ENCODE peak calls at places on chromosomes 12 and 14, in four cellular contexts. G is PC-3; P is nephron progenitor cell; H is stimulated activated CD4-positive, alpha-beta T cell treated with anti-CD3 and anti-CD28 coated beads, Interleukin-4, amount 100 ng/mL, for 4 hours. I is an unnamed sample.

GRCh38 chr12:113732916-113733315 is 233.2 kb downstream of the RBM19 start:
- DNase-seq in G (no peak), P (no peak), H (no peak), I (no peak)

GRCh38 chr12:92294676-92295440 is 149.2 kb upstream of the BTG1 start:
- DNase-seq in G (no peak), P (no peak), H (no peak), I (no peak)

GRCh38 chr12:116533343-116534248 is 25.6 kb upstream of the MAP1LC3B2 start:
- DNase-seq in G (peak; percentile 81), P (peak; percentile 95), H (peak; percentile 79), I (peak; percentile 90)

GRCh38 chr14:59339526-59339925 is 125.7 kb downstream of the GPR135 start:
- DNase-seq in G (no peak), P (no peak), H (no peak), I (no peak)

GRCh38 chr14:37167151-37168047 is 5.0 kb downstream of the SLC25A21 start:
- DNase-seq in G (no peak), P (no peak), H (no peak), I (no peak)

GRCh38 chr12:122138616-122139015 is 35.4 kb downstream of the IL31 start:
- DNase-seq in G (no peak), P (no peak), H (no peak), I (no peak)

GRCh38 chr12:116303929-116304328 is 26.4 kb upstream of the MED13L start:
- DNase-seq in G (no peak), P (no peak), H (no peak), I (no peak)

GRCh38 chr14:91372680-91373495 is 44.7 kb downstream of the CCDC88C start:
- DNase-seq in G (no peak), P (no peak), H (no peak), I (no peak)

GRCh38 chr12:55659486-55660385 is 23.0 kb downstream of the OR10P1 start:
- DNase-seq in G (peak; percentile 56), P (no peak), H (no peak), I (no peak)

GRCh38 chr12:130832561-130833209 is 6.4 kb downstream of the STX2 start:
- DNase-seq in G (peak; percentile 51), P (no peak), H (no peak), I (peak; percentile 18)

GRCh38 chr14:87497301-87497700 is 495.7 kb downstream of the GALC start:
- DNase-seq in G (no peak), P (no peak), H (no peak), I (no peak)

GRCh38 chr14:81436296-81437138 is 36.4 kb upstream of the STON2 start:
- DNase-seq in G (peak; percentile 87), P (peak; percentile 87), H (peak; percentile 52), I (peak; percentile 94)

GRCh38 chr12:28908646-28909045 is 240.4 kb upstream of the FAR2 start:
- DNase-seq in G (peak; percentile 67), P (no peak), H (no peak), I (no peak)

GRCh38 chr12:54612216-54612750 is 22.4 kb downstream of the LACRT start:
- DNase-seq in G (no peak), P (no peak), H (no peak), I (no peak)

GRCh38 chr14:85444685-85445084 is 85.3 kb upstream of the FLRT2 start:
- DNase-seq in G (peak; percentile 40), P (peak; percentile 4), H (no peak), I (no peak)

GRCh38 chr12:116556964-116557706 is 2.0 kb upstream of the MAP1LC3B2 start:
- DNase-seq in G (no peak), P (no peak), H (no peak), I (no peak)

GRCh38 chr14:103847954-103848719 is 762 bp upstream of the PPP1R13B start:
- DNase-seq in G (no peak), P (peak; percentile 59), H (no peak), I (no peak)

GRCh38 chr12:57983150-57983857 is 41.9 kb downstream of the ATP23 start:
- DNase-seq in G (peak; percentile 73), P (peak; percentile 53), H (no peak), I (peak; percentile 16)

GRCh38 chr14:32469388-32470160 is 140.5 kb downstream of the AKAP6 start:
- DNase-seq in G (peak; percentile 67), P (no peak), H (no peak), I (peak; percentile 20)

GRCh38 chr14:23035303-23036164 is 834 bp upstream of the PSMB5 start:
- DNase-seq in G (no peak), P (no peak), H (no peak), I (no peak)

GRCh38 chr12:80802652-80803051 is 85.9 kb downstream of the MYF5 start:
- DNase-seq in G (no peak), P (no peak), H (no peak), I (no peak)

GRCh38 chr12:130070017-130070653 is 92.1 kb upstream of the FZD10 start:
- DNase-seq in G (no peak), P (no peak), H (no peak), I (no peak)

GRCh38 chr14:106691601-106692291 is 1165.4 kb downstream of the TMEM121 start:
- DNase-seq in G (no peak), P (peak; percentile 2), H (peak; percentile 44), I (no peak)

GRCh38 chr12:21354641-21355040 is 18.1 kb upstream of the IAPP start:
- DNase-seq in G (no peak), P (no peak), H (no peak), I (no peak)

GRCh38 chr12:40253936-40254335 is 29.1 kb downstream of the LRRK2 start:
- DNase-seq in G (no peak), P (no peak), H (no peak), I (no peak)

GRCh38 chr14:104101086-104101621 is 15.7 kb downstream of the ASPG start:
- DNase-seq in G (no peak), P (peak; percentile 3), H (no peak), I (no peak)

GRCh38 chr14:52458721-52459085 is 93.6 kb downstream of the TXNDC16 start:
- DNase-seq in G (peak; percentile 72), P (no peak), H (no peak), I (peak; percentile 2)

GRCh38 chr14:93970967-93971634 is 5.3 kb downstream of the ASB2 start:
- DNase-seq in G (no peak), P (no peak), H (peak; percentile 50), I (no peak)

GRCh38 chr14:99015833-99016232 is 256.2 kb downstream of the BCL11B start:
- DNase-seq in G (no peak), P (no peak), H (no peak), I (no peak)

GRCh38 chr12:52086366-52086765 is 6.9 kb downstream of the SMIM41 start:
- DNase-seq in G (no peak), P (no peak), H (no peak), I (no peak)

GRCh38 chr12:57005980-57006808 is at the start of gene ZBTB39:
- DNase-seq in G (peak; percentile 64), P (peak; percentile 77), H (peak; percentile 72), I (peak; percentile 85)

GRCh38 chr12:68001486-68002466 is 12.5 kb downstream of the IFNG-AS1 start:
- DNase-seq in G (peak; percentile 60), P (no peak), H (no peak), I (no peak)

GRCh38 chr14:54116972-54117371 is 160.3 kb upstream of the BMP4 start:
- DNase-seq in G (peak; percentile 95), P (no peak), H (no peak), I (no peak)

GRCh38 chr12:103757248-103757647 is 83.8 kb downstream of the NT5DC3 start:
- DNase-seq in G (no peak), P (no peak), H (no peak), I (no peak)

GRCh38 chr12:108838194-108839010 is 19.0 kb downstream of the SSH1 start:
- DNase-seq in G (peak; percentile 99), P (no peak), H (peak; percentile 49), I (peak; percentile 96)